ENCODE peak calls at places on chromosomes 7 and 10, in five cellular contexts. X is Calu3; R is CD4-positive, alpha-beta T cell; K is HFF-Myc; Z is nephron progenitor cell. D is an unnamed sample.

GRCh38 chr10:71078454-71079145 is 133.8 kb upstream of the UNC5B start:
- DNase-seq in X (no peak), R (no peak), K (no peak), Z (no peak), D (no peak)

GRCh38 chr7:105806592-105807266 is 69.7 kb downstream of the ATXN7L1 start:
- DNase-seq in X (peak), R (peak), K (peak), Z (no peak), D (no peak)

GRCh38 chr7:21030237-21030636 is 243.6 kb upstream of the SP8 start:
- DNase-seq in X (no peak), R (no peak), K (no peak), Z (no peak), D (no peak)

GRCh38 chr7:107767391-107767790 is 23.4 kb downstream of the CBLL1 start:
- DNase-seq in X (no peak), R (no peak), K (no peak), Z (no peak), D (no peak)

GRCh38 chr7:75983471-75984129 is 10.8 kb downstream of the TMEM120A start:
- DNase-seq in X (no peak), R (no peak), K (no peak), Z (no peak), D (no peak)

GRCh38 chr7:124033093-124033806 is 383 bp upstream of the TMEM229A start:
- DNase-seq in X (peak), R (no peak), K (no peak), Z (peak), D (peak)

GRCh38 chr7:81645435-81645834 is 124.4 kb downstream of the HGF start:
- DNase-seq in X (no peak), R (no peak), K (no peak), Z (no peak), D (no peak)

GRCh38 chr10:131928248-131929095 is 27.7 kb downstream of the PPP2R2D start:
- DNase-seq in X (no peak), R (no peak), K (no peak), Z (no peak), D (no peak)

GRCh38 chr10:112389147-112389822 is 15.4 kb downstream of the ACSL5 start:
- DNase-seq in X (peak), R (no peak), K (peak), Z (no peak), D (peak)

GRCh38 chr10:97593423-97593822 is 3.9 kb downstream of the C10orf62 start:
- DNase-seq in X (no peak), R (no peak), K (no peak), Z (no peak), D (no peak)

GRCh38 chr10:3807221-3807927 is 22.4 kb upstream of the KLF6 start:
- DNase-seq in X (no peak), R (no peak), K (no peak), Z (no peak), D (no peak)

GRCh38 chr7:149334219-149334618 is 72.2 kb downstream of the ZNF783 start:
- DNase-seq in X (no peak), R (no peak), K (no peak), Z (no peak), D (no peak)

GRCh38 chr10:373516-374309 is 238.5 kb downstream of the ZMYND11 start:
- DNase-seq in X (no peak), R (no peak), K (peak), Z (no peak), D (no peak)

GRCh38 chr10:132258423-132258822 is 49.3 kb downstream of the STK32C start:
- DNase-seq in X (no peak), R (no peak), K (no peak), Z (no peak), D (no peak)

GRCh38 chr10:78572565-78572964 is 496.2 kb upstream of the ZMIZ1 start:
- DNase-seq in X (no peak), R (no peak), K (no peak), Z (no peak), D (no peak)

GRCh38 chr7:23768022-23768421 is 58.0 kb downstream of the STK31 start:
- DNase-seq in X (no peak), R (no peak), K (no peak), Z (no peak), D (no peak)

GRCh38 chr10:54159924-54160323 is 641.1 kb downstream of the PCDH15 start:
- DNase-seq in X (no peak), R (no peak), K (no peak), Z (no peak), D (no peak)

GRCh38 chr7:70694357-70694908 is 437.5 kb upstream of the GALNT17 start:
- DNase-seq in X (no peak), R (no peak), K (no peak), Z (peak), D (peak)

GRCh38 chr10:58807631-58808024 is 295.0 kb downstream of the BICC1 start:
- DNase-seq in X (peak), R (no peak), K (peak), Z (no peak), D (no peak)

GRCh38 chr7:158648787-158649186 is 55.8 kb downstream of the NCAPG2 start:
- DNase-seq in X (no peak), R (no peak), K (no peak), Z (no peak), D (no peak)

GRCh38 chr7:158645842-158646241 is 58.2 kb upstream of the PTPRN2 start:
- DNase-seq in X (no peak), R (no peak), K (peak), Z (no peak), D (no peak)

GRCh38 chr7:158647475-158647792 is 57.2 kb downstream of the NCAPG2 start:
- DNase-seq in X (no peak), R (no peak), K (no peak), Z (no peak), D (no peak)

GRCh38 chr7:158648168-158648567 is 56.4 kb downstream of the NCAPG2 start:
- DNase-seq in X (no peak), R (no peak), K (no peak), Z (no peak), D (no peak)

DNA sequence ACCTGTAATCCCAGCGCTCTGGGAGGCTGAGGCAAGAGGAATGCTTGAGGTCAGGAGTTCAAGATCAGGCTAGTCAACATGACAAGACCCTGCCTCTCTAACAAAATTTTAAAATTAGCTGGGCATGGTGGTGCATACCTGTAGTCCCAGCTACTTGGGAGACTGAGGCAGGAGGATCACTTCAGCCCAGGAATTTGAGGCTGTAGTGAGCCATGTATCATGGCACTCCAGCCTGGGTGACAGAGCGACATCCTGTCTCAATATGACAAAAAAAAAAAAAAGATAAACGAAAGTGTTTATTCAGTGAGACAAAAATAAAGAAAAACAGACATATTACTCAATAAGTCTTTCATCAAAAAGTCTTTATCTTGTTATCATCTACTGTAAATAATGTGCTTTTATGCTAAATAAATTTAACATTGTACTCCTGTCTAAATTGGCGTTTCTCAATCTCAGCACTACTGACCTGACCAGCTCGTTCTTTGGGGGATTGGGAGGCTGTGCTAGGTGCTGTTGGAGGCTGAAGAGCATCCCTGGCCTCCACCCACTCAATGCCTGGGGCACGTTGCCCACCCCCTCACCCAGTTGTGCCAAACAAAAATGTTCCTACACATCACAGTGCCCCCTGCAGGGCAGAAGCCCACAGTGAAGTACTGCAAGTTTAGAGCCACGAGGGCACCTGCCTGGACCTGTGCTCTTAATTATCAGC is 57.7 kb downstream of the NCAPG2 start:
- DNase-seq in X (peak), R (no peak), K (no peak), Z (peak), D (peak)
- TF ChIP-seq CTCF in X (peak), R (peak), K (peak), Z (peak), D (peak)

DNA sequence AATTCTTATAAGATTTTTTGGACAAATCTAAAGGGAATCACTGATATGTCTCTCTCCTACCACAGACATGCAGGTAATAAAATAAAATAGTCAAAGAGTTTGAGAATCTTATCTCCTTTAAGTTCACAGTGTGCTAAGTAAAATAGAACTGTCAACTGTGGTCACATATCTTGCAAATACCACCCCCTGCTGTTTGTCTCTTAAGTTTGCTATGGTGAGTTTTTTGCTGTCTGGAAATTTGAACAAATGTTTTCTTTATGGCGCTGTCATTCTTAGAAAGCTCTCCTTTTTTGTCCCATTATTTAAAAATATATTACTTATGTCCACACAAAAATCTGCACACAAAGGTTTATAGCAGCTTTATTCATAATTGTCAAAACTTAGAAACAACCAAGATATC is 19.6 kb downstream of the GIMAP5 start:
- DNase-seq in X (no peak), R (no peak), K (no peak), Z (no peak), D (no peak)
- TF ChIP-seq CTCF in X (no peak), R (peak), K (no peak), Z (peak), D (peak)

DNA sequence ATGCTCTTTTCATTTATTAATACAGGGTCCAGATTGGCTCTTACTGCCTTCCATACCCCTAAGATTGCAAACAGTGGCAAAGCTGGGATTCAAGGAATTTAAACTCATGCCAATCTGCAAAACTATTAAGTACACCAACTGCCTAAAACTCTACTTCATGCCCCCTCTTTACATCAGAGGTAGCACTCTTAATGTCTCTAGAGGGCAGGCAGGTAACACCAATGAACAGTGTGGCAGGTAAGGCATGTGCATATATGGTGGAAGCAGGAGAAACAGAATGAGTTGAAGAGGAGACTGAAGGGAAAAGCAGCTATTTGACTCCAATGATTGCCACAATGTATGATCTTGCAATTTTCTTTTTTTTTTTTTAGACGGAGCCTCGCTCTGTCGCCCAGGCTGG is 156.7 kb downstream of the BTAF1 start:
- DNase-seq in X (no peak), R (no peak), K (no peak), Z (no peak), D (no peak)
- TF ChIP-seq CTCF in X (no peak), R (no peak), K (no peak), Z (no peak), D (no peak)

GRCh38 chr10:9315292-9315691 is 1260.8 kb downstream of the GATA3 start:
- DNase-seq in X (no peak), R (no peak), K (no peak), Z (no peak), D (no peak)

DNA sequence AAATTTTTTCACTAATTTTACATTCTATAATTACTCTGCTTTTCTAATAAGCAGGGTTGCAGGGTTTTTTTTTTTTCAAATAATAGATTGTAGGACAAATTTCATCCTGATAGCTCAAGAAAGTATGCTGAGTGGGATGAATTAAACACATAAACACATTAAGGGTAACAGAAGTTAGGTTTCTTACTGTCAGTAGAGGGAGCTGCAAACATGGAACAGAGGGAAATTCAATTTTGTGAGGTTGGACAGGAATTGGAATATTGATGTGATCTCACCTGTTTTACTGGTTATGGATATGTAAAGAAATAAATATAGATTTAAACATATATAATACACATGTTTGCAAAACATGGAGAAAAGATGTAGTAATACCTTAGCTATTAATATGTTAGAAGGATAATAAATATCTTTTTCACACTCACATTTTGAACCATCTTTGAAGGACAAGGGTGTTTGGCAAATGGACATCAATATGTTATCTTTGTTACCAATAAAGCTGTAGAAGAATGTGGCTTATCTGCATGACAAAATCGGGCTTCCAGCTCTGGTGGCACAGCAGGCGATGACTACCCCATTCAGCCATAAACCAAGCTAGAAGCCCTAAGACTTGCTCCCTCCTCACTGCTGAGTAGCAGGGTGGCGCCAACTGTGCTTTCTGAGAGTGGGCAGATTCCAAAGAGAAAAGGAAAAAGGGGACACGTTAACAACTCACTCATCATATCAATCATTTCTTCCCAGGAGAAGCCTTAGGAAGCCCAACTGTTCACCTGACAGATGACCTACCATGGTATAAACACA is 1257.4 kb downstream of the GATA3 start:
- DNase-seq in X (no peak), R (no peak), K (no peak), Z (no peak), D (no peak)
- TF ChIP-seq CTCF in X (no peak), R (no peak), K (no peak), Z (peak), D (peak)

DNA sequence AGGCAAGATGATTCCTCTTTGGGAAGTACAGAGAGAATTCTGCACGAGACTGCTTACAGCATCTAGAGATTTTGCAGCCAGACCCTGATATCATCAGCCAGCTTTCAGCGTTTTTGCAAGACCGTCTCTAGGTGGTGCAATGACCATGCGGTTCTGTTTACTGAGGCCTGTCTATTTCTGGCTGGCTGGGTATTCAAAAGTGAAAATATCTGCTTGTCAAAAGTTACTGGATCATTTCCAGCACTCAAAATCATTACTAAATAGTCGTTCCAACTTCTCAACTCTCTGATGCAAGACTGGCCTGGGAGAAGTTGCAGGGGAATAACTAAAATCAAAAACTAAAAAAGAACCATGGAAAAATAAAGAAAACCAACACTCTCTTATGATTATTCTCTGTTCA is 240.1 kb downstream of the ELMO1 start:
- DNase-seq in X (peak), R (peak), K (no peak), Z (peak), D (no peak)
- TF ChIP-seq CTCF in X (peak), R (no peak), K (peak), Z (peak), D (no peak)

GRCh38 chr7:134009314-134010109 is 117.6 kb upstream of the LRGUK start:
- DNase-seq in X (no peak), R (no peak), K (no peak), Z (no peak), D (no peak)

GRCh38 chr7:134004829-134005505 is 122.2 kb upstream of the LRGUK start:
- DNase-seq in X (no peak), R (no peak), K (no peak), Z (no peak), D (no peak)
- TF ChIP-seq CTCF in X (no peak), R (no peak), K (no peak), Z (no peak), D (no peak)

GRCh38 chr7:42694894-42695553 is 216.8 kb downstream of the C7orf25 start:
- DNase-seq in X (no peak), R (no peak), K (no peak), Z (no peak), D (no peak)

GRCh38 chr7:42704710-42705109 is 207.2 kb downstream of the C7orf25 start:
- DNase-seq in X (no peak), R (no peak), K (no peak), Z (no peak), D (no peak)

GRCh38 chr7:42699415-42700178 is 212.3 kb downstream of the C7orf25 start:
- DNase-seq in X (no peak), R (no peak), K (no peak), Z (no peak), D (no peak)

GRCh38 chr7:42702647-42703046 is 209.2 kb downstream of the C7orf25 start:
- DNase-seq in X (no peak), R (no peak), K (no peak), Z (no peak), D (no peak)

GRCh38 chr7:42700376-42701327 is 211.2 kb downstream of the C7orf25 start:
- DNase-seq in X (no peak), R (no peak), K (no peak), Z (no peak), D (no peak)
- TF ChIP-seq CTCF in X (no peak), R (no peak), K (peak), Z (no peak), D (no peak)

DNA sequence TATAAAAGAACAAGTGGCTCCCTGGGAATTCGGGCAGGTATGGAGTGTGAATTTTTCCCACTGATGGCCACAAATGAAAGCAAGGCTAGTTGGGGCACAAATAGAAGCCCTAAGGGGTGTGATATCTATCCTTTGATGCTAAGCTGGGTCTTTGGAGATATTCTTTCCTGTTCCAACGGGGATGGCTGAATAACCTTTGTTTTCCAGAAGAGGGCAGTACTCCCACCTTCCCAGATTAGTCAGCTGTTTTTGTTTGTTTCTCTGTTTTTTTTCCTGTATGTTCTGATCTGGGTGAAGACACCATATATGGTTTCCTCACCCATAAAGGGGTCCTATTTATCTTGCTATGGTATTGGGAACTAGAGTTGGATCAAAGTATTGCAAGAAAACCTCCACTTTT is 947.7 kb upstream of the SORCS1 start:
- DNase-seq in X (no peak), R (no peak), K (no peak), Z (no peak), D (no peak)
- TF ChIP-seq CTCF in X (no peak), R (no peak), K (no peak), Z (peak), D (peak)

GRCh38 chr10:123451607-123452245 is 214.4 kb upstream of the GPR26 start:
- DNase-seq in X (peak), R (no peak), K (no peak), Z (no peak), D (no peak)
- TF ChIP-seq CTCF in X (no peak), R (no peak), K (no peak), Z (no peak), D (no peak)